ENCODE peak calls at places on chromosomes 3 and 15, in eight cellular contexts. K is testis, T is bronchial epithelial cell, R is HFF-Myc, B is body of pancreas, S is D721Med, Q is Calu3, H is progenitor cell of endocrine pancreas. O is an unnamed sample.

GRCh38 chr3:195696632-195697278 is 24.0 kb upstream of the MUC20 start:
- DNase-seq in R (no peak), S (no peak), B (no peak), T (no peak), Q (no peak), H (no peak), K (no peak), O (no peak)

GRCh38 chr3:187025254-187025655 is 94.9 kb downstream of the ST6GAL1 start:
- DNase-seq in T (no peak), K (no peak), R (no peak), S (no peak), Q (no peak), B (no peak), H (no peak), O (no peak)

GRCh38 chr3:151962371-151962770 is 88.9 kb downstream of the SUCNR1 start:
- DNase-seq in B (no peak), S (no peak), H (no peak), K (no peak), R (peak), T (no peak), Q (no peak), O (no peak)

GRCh38 chr3:194315088-194315964 is 35.8 kb downstream of the CPN2 start:
- DNase-seq in H (peak), B (peak), R (no peak), S (peak), K (peak), Q (peak), T (peak), O (peak)

GRCh38 chr15:97259943-97260342 is 700.6 kb upstream of the ARRDC4 start:
- DNase-seq in R (no peak), Q (no peak), S (no peak), T (no peak), H (no peak), K (no peak), B (no peak), O (no peak)

GRCh38 chr15:94056314-94056713 is 175.0 kb upstream of the MCTP2 start:
- DNase-seq in S (no peak), B (no peak), H (no peak), K (no peak), T (no peak), Q (no peak), R (no peak), O (no peak)

GRCh38 chr3:29183346-29184087 is 97.4 kb upstream of the RBMS3 start:
- DNase-seq in R (no peak), H (no peak), K (no peak), T (peak), Q (no peak), S (no peak), B (no peak), O (peak)

GRCh38 chr15:59917504-59918157 is 86.5 kb upstream of the FOXB1 start:
- DNase-seq in S (peak), T (peak), R (peak), B (peak), Q (peak), H (peak), K (peak), O (no peak)

GRCh38 chr3:100766069-100766468 is 56.8 kb downstream of the TFG start:
- DNase-seq in K (no peak), B (no peak), S (no peak), T (peak), H (no peak), Q (no peak), R (no peak), O (no peak)

GRCh38 chr3:16378920-16379319 is 113.9 kb downstream of the OXNAD1 start:
- DNase-seq in H (no peak), Q (no peak), S (no peak), B (no peak), T (peak), K (no peak), R (no peak), O (peak)

GRCh38 chr3:170553788-170554620 is 31.9 kb downstream of the SLC7A14 start:
- DNase-seq in H (no peak), R (no peak), K (no peak), S (no peak), Q (no peak), T (no peak), B (no peak), O (no peak)
- TF ChIP-seq CTCF in H (no peak), R (no peak), K (no peak), S (no peak), Q (no peak), T (no peak), B (no peak), O (no peak)

GRCh38 chr3:159763466-159764210 is 225.0 kb upstream of the IL12A start:
- DNase-seq in K (peak), Q (peak), T (peak), B (peak), H (peak), R (peak), S (peak), O (peak)
- TF ChIP-seq CTCF in K (no peak), Q (peak), T (peak), B (peak), H (peak), R (no peak), S (no peak), O (no peak)

GRCh38 chr3:57848177-57848738 is 92.1 kb downstream of the SLMAP start:
- DNase-seq in Q (no peak), H (no peak), S (no peak), T (no peak), B (no peak), K (no peak), R (no peak), O (no peak)
- TF ChIP-seq CTCF in Q (no peak), H (no peak), S (no peak), T (no peak), B (no peak), K (no peak), R (no peak), O (no peak)

GRCh38 chr15:34951993-34952392 is 17.5 kb downstream of the AQR start:
- DNase-seq in S (no peak), K (no peak), R (peak), T (no peak), B (no peak), Q (no peak), H (no peak), O (no peak)

GRCh38 chr15:34952481-34952880 is 17.1 kb downstream of the AQR start:
- DNase-seq in T (no peak), H (no peak), B (no peak), S (no peak), Q (no peak), R (no peak), K (no peak), O (no peak)

GRCh38 chr15:34953851-34954250 is 15.7 kb downstream of the AQR start:
- DNase-seq in H (no peak), B (no peak), Q (no peak), S (no peak), K (no peak), R (no peak), T (no peak), O (no peak)
- TF ChIP-seq CTCF in H (no peak), B (no peak), Q (no peak), S (no peak), K (no peak), R (no peak), T (no peak), O (no peak)

GRCh38 chr3:127002195-127003174 is 19.6 kb downstream of the PLXNA1 start:
- DNase-seq in H (peak), T (peak), K (peak), Q (peak), B (peak), S (no peak), R (peak), O (no peak)
- TF ChIP-seq CTCF in H (peak), T (peak), K (peak), Q (peak), B (peak), S (no peak), R (peak), O (peak)

GRCh38 chr15:76963596-76963995 is 31.3 kb upstream of the PSTPIP1 start:
- DNase-seq in K (no peak), H (no peak), R (no peak), Q (no peak), B (peak), S (no peak), T (peak), O (no peak)
- TF ChIP-seq CTCF in K (no peak), H (peak), R (no peak), Q (no peak), B (no peak), S (no peak), T (peak), O (no peak)

GRCh38 chr15:63166219-63166618 is 8.9 kb upstream of the RPS27L start:
- DNase-seq in S (no peak), R (no peak), K (no peak), Q (peak), B (no peak), T (no peak), H (no peak), O (no peak)
- TF ChIP-seq CTCF in S (no peak), R (no peak), K (no peak), Q (no peak), B (no peak), T (no peak), H (no peak), O (peak)